ENCODE peak calls at places on chromosomes 3 and 15, in four cellular contexts. One of them, this sample, is unnamed.

GRCh38 chr3:163561151-163561550 is 1517.1 kb downstream of the SI start:
- DNase-seq in left ventricle myocardium inferior: no peak
- DNase-seq in breast epithelium: no peak
- DNase-seq in H9: no peak
- DNase-seq in this sample: no peak

GRCh38 chr15:63987979-63988378 is 58.3 kb downstream of the DAPK2 start:
- DNase-seq in left ventricle myocardium inferior: no peak
- DNase-seq in breast epithelium: no peak
- DNase-seq in H9: no peak
- DNase-seq in this sample: no peak

GRCh38 chr3:3038201-3038991 is 71.8 kb downstream of the IL5RA start:
- DNase-seq in left ventricle myocardium inferior: no peak
- DNase-seq in breast epithelium: no peak
- DNase-seq in H9: peak
- DNase-seq in this sample: no peak

GRCh38 chr3:170488802-170489201 is 70.1 kb downstream of the CLDN11 start:
- DNase-seq in left ventricle myocardium inferior: no peak
- DNase-seq in breast epithelium: peak
- DNase-seq in H9: no peak
- DNase-seq in this sample: no peak

GRCh38 chr3:180923561-180923960 is 11.1 kb downstream of the FXR1 start:
- DNase-seq in left ventricle myocardium inferior: no peak
- DNase-seq in breast epithelium: no peak
- DNase-seq in H9: no peak
- DNase-seq in this sample: no peak

GRCh38 chr3:171878441-171879225 is 35.5 kb downstream of the TMEM212 start:
- DNase-seq in left ventricle myocardium inferior: no peak
- DNase-seq in breast epithelium: no peak
- DNase-seq in H9: no peak
- DNase-seq in this sample: no peak

GRCh38 chr15:101570238-101570637 is 80.7 kb upstream of the PCSK6 start:
- DNase-seq in left ventricle myocardium inferior: no peak
- DNase-seq in breast epithelium: no peak
- DNase-seq in H9: no peak
- DNase-seq in this sample: no peak

GRCh38 chr3:23864954-23865353 is 51.8 kb downstream of the NKIRAS1 start:
- DNase-seq in left ventricle myocardium inferior: no peak
- DNase-seq in breast epithelium: no peak
- DNase-seq in H9: no peak
- DNase-seq in this sample: no peak

GRCh38 chr3:14201881-14202684 is 23.5 kb downstream of the LSM3 start:
- DNase-seq in left ventricle myocardium inferior: no peak
- DNase-seq in breast epithelium: peak
- DNase-seq in H9: no peak
- DNase-seq in this sample: no peak

GRCh38 chr3:84444726-84445521 is 513.9 kb upstream of the CADM2 start:
- DNase-seq in left ventricle myocardium inferior: no peak
- DNase-seq in breast epithelium: no peak
- DNase-seq in H9: no peak
- DNase-seq in this sample: no peak

DNA sequence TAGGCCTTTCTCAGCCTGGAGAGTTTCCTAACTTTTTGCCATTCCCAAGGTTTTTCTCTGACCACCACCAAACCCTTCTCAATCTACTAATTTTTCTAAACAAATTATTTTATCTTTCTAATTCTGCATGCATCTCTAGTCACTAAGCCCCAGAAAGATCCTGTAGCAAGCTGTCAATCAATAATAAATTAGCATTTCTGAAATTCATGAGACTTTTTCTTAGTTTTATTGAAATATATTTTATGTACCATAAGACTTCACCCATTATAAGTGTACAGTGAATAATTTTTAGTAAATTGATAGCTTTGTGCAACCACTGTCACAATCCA is 22.4 kb upstream of the AP4E1 start:
- DNase-seq in left ventricle myocardium inferior: no peak
- DNase-seq in breast epithelium: no peak
- DNase-seq in H9: no peak
- DNase-seq in this sample: no peak
- TF ChIP-seq CTCF in left ventricle myocardium inferior: no peak
- TF ChIP-seq CTCF in breast epithelium: no peak
- TF ChIP-seq CTCF in H9: no peak
- TF ChIP-seq CTCF in this sample: no peak

GRCh38 chr3:94331831-94332230 is 269.0 kb downstream of the NSUN3 start:
- DNase-seq in left ventricle myocardium inferior: no peak
- DNase-seq in breast epithelium: no peak
- DNase-seq in H9: no peak
- DNase-seq in this sample: no peak

GRCh38 chr3:94336076-94336741 is 273.3 kb downstream of the NSUN3 start:
- DNase-seq in left ventricle myocardium inferior: no peak
- DNase-seq in breast epithelium: no peak
- DNase-seq in H9: peak
- DNase-seq in this sample: no peak
- TF ChIP-seq CTCF in left ventricle myocardium inferior: peak
- TF ChIP-seq CTCF in breast epithelium: peak
- TF ChIP-seq CTCF in H9: peak
- TF ChIP-seq CTCF in this sample: peak

GRCh38 chr3:69791111-69791510 is 51.8 kb downstream of the MITF start:
- DNase-seq in left ventricle myocardium inferior: peak
- DNase-seq in breast epithelium: peak
- DNase-seq in H9: no peak
- DNase-seq in this sample: no peak
- TF ChIP-seq CTCF in left ventricle myocardium inferior: no peak
- TF ChIP-seq CTCF in breast epithelium: no peak
- TF ChIP-seq CTCF in H9: no peak
- TF ChIP-seq CTCF in this sample: no peak

GRCh38 chr3:10119376-10119775 is 3.9 kb downstream of the BRK1 start:
- DNase-seq in left ventricle myocardium inferior: no peak
- DNase-seq in breast epithelium: no peak
- DNase-seq in H9: no peak
- DNase-seq in this sample: no peak
- TF ChIP-seq CTCF in left ventricle myocardium inferior: no peak
- TF ChIP-seq CTCF in breast epithelium: no peak
- TF ChIP-seq CTCF in H9: no peak
- TF ChIP-seq CTCF in this sample: no peak

GRCh38 chr15:87620393-87620792 is 636.1 kb downstream of the NTRK3 start:
- DNase-seq in left ventricle myocardium inferior: no peak
- DNase-seq in breast epithelium: no peak
- DNase-seq in H9: no peak
- DNase-seq in this sample: no peak

GRCh38 chr15:87619161-87619960 is 637.2 kb downstream of the NTRK3 start:
- DNase-seq in left ventricle myocardium inferior: no peak
- DNase-seq in breast epithelium: no peak
- DNase-seq in H9: no peak
- DNase-seq in this sample: no peak

GRCh38 chr15:87626835-87627234 is 629.7 kb downstream of the NTRK3 start:
- DNase-seq in left ventricle myocardium inferior: no peak
- DNase-seq in breast epithelium: no peak
- DNase-seq in H9: no peak
- DNase-seq in this sample: no peak

GRCh38 chr15:87628311-87628710 is 628.2 kb downstream of the NTRK3 start:
- DNase-seq in left ventricle myocardium inferior: no peak
- DNase-seq in breast epithelium: no peak
- DNase-seq in H9: no peak
- DNase-seq in this sample: no peak

GRCh38 chr15:87623832-87624231 is 632.7 kb downstream of the NTRK3 start:
- DNase-seq in left ventricle myocardium inferior: no peak
- DNase-seq in breast epithelium: no peak
- DNase-seq in H9: peak
- DNase-seq in this sample: no peak
- TF ChIP-seq CTCF in left ventricle myocardium inferior: no peak
- TF ChIP-seq CTCF in breast epithelium: no peak
- TF ChIP-seq CTCF in H9: peak
- TF ChIP-seq CTCF in this sample: no peak

DNA sequence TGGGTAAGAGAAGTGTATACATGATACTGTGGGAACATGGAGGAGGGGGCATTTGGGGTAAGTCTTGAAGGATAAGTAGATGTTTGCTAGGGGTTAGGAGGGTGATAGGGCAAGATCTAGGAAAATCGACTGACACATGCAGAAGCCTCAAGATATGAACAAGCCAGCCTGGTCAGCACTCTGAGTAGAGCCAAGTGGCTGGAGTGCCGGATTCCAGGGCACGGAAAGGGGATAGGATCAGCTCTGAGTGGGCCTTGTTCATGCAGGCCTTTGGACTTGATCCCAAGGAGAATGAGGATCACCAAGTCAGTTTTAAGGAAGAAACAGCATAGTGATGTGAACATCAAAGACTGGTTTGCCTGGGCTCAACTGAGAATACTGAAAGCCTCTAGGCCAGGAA is 24.3 kb upstream of the MANF start:
- DNase-seq in left ventricle myocardium inferior: no peak
- DNase-seq in breast epithelium: no peak
- DNase-seq in H9: no peak
- DNase-seq in this sample: no peak
- TF ChIP-seq CTCF in left ventricle myocardium inferior: no peak
- TF ChIP-seq CTCF in breast epithelium: no peak
- TF ChIP-seq CTCF in H9: no peak
- TF ChIP-seq CTCF in this sample: no peak

DNA sequence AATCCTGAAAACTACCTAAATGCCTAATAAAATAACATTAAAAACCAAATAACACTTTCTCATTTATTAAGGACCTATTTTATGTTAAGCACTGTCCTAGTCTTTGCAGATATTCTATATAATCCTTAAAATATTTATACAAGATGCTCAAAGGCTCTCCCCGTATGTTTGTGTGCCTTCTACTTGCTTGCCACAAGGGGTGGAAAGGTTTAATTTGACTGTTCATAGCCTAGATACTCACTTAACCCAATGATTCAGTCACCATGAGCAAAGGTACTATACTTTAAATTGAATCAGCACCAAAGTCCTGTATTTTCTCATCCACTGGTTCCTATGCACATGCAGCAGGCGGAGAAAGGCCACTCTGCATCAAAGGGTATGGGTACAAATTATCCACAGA is 32.0 kb downstream of the LSAMP start:
- DNase-seq in left ventricle myocardium inferior: no peak
- DNase-seq in breast epithelium: no peak
- DNase-seq in H9: no peak
- DNase-seq in this sample: no peak
- TF ChIP-seq CTCF in left ventricle myocardium inferior: no peak
- TF ChIP-seq CTCF in breast epithelium: no peak
- TF ChIP-seq CTCF in H9: peak
- TF ChIP-seq CTCF in this sample: no peak

GRCh38 chr15:71485094-71485693 is 325.2 kb upstream of the NR2E3 start:
- DNase-seq in left ventricle myocardium inferior: no peak
- DNase-seq in breast epithelium: no peak
- DNase-seq in H9: no peak
- DNase-seq in this sample: no peak
- TF ChIP-seq CTCF in left ventricle myocardium inferior: peak
- TF ChIP-seq CTCF in breast epithelium: no peak
- TF ChIP-seq CTCF in H9: peak
- TF ChIP-seq CTCF in this sample: no peak

DNA sequence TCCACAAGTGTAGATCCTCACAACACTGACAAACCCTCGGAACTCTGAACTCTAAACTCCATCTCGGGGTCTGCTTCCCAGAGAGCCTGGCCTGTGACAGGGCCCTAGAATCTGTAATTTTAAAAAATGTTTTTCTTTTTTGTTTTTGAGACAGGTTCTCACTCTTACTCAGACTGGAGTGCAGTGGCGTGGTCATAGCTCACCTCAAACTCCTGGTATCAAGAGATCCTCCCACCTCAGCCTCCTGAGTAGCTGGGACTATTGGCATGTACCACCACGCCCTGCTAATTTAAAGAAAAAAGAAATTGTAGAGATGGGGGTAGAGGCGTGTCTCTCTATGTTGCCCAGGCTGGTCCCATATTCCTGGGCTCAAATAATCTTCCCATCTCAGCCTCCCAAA is 26.2 kb downstream of the CRABP1 start:
- DNase-seq in left ventricle myocardium inferior: no peak
- DNase-seq in breast epithelium: no peak
- DNase-seq in H9: no peak
- DNase-seq in this sample: no peak
- TF ChIP-seq CTCF in left ventricle myocardium inferior: no peak
- TF ChIP-seq CTCF in breast epithelium: no peak
- TF ChIP-seq CTCF in H9: no peak
- TF ChIP-seq CTCF in this sample: no peak

This sample was measured in pancreas.